ENCODE peak calls at places on chromosomes 2 and 18, in four cellular contexts. J, R, W and M are unnamed samples.

GRCh38 chr18:31835528-31836138 is 75.0 kb upstream of the SLC25A52 start:
- DNase-seq in R (no peak), J (no peak), W (no peak), M (no peak)

GRCh38 chr2:191620144-191620543 is 57.8 kb upstream of the NABP1 start:
- DNase-seq in J (no peak), R (no peak), W (no peak), M (no peak)

GRCh38 chr18:65725421-65726050 is 25.3 kb upstream of the CDH7 start:
- DNase-seq in W (no peak), R (no peak), J (no peak), M (peak)

GRCh38 chr2:64402876-64403275 is 51.1 kb upstream of the LGALSL start:
- DNase-seq in J (no peak), R (no peak), W (no peak), M (no peak)

GRCh38 chr2:147688252-147688651 is 156.6 kb upstream of the ACVR2A start:
- DNase-seq in W (no peak), J (no peak), R (no peak), M (no peak)

GRCh38 chr2:223787358-223787757 is 50.0 kb downstream of the AP1S3 start:
- DNase-seq in J (no peak), R (no peak), W (no peak), M (no peak)

GRCh38 chr2:161146996-161147395 is 13.2 kb upstream of the TANK start:
- DNase-seq in J (no peak), W (no peak), R (no peak), M (no peak)

GRCh38 chr2:163652741-163653140 is 83.1 kb downstream of the FIGN start:
- DNase-seq in R (no peak), J (no peak), W (no peak), M (no peak)

GRCh38 chr2:64052468-64053241 is 33.4 kb upstream of the VPS54 start:
- DNase-seq in J (no peak), W (no peak), R (no peak), M (no peak)

GRCh38 chr2:150282821-150283309 is 204.6 kb downstream of the RND3 start:
- DNase-seq in R (peak), J (no peak), W (no peak), M (no peak)

GRCh38 chr2:108932736-108933135 is 56.3 kb downstream of the EDAR start:
- DNase-seq in R (no peak), W (no peak), J (no peak), M (no peak)

GRCh38 chr2:238021327-238021726 is 39.5 kb upstream of the SCLY start:
- DNase-seq in W (no peak), R (no peak), J (no peak), M (no peak)

GRCh38 chr2:68235090-68235489 is 17.2 kb downstream of the PPP3R1 start:
- DNase-seq in R (no peak), W (no peak), J (no peak), M (no peak)

GRCh38 chr18:22194151-22194598 is 24.8 kb downstream of the GATA6 start:
- DNase-seq in R (no peak), J (no peak), W (peak), M (peak)

GRCh38 chr2:564471-565181 is 112.6 kb downstream of the TMEM18 start:
- DNase-seq in J (no peak), R (no peak), W (no peak), M (no peak)

GRCh38 chr2:156538083-156538504 is 101.9 kb downstream of the GPD2 start:
- DNase-seq in J (no peak), W (no peak), R (no peak), M (no peak)

GRCh38 chr2:156327835-156328401 is 4.6 kb downstream of the NR4A2 start:
- DNase-seq in J (no peak), R (no peak), W (no peak), M (no peak)

GRCh38 chr18:8397034-8397433 is 212.2 kb upstream of the RAB12 start:
- DNase-seq in W (no peak), R (no peak), J (no peak), M (no peak)

GRCh38 chr2:4340536-4340935 is 637.2 kb downstream of the DCDC2C start:
- DNase-seq in W (no peak), R (no peak), J (no peak), M (no peak)

GRCh38 chr18:54671291-54671881 is 80.3 kb downstream of the DYNAP start:
- DNase-seq in W (no peak), J (peak), R (no peak), M (no peak)

GRCh38 chr2:85181844-85182456 is 48.8 kb downstream of the TCF7L1 start:
- DNase-seq in R (no peak), J (no peak), W (no peak), M (no peak)
- H3K27ac ChIP-seq in R (no peak), J (no peak), W (no peak), M (no peak)

DNA sequence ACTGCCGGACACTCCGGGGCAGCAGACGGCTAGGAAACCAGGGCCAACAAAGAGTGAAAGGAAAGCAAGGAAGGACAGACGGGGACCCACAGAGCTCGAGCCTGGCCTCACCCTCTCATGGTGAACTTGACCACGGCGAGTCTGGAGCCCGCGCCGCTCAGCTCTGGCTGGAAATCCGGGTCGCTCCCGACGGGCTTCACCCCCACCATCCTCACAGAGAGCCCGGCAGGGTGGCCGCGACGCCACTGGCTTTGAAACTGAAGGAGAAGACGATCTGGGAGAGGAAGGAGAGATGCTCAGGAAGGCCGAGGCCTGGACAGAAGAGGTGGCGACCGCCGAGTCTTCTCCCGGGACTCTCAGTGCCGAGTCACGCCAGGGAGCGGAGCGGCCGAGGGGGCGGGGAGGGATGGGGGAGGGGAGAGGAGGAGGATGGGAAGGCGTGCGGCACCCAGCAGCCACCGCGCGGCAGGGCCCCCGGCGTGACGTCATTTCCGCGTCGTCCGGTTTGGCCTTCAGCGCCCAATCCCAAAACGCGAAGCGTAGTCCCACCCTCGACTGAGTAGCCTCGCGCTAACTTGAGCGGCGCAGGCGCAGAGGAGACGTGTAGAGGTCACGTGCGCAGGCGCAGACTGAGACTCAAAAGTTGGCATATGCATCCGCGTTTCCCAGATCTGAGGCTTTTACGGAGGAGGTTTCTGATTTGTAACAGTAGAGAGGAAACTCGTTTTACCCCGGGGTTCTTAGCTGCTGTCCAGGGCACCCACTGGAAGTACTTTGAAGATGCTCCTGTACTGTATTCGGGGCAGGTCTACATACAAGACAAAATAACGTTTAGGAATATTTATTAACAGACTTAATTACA is at the start of gene TXNL1:
- DNase-seq in J (peak), W (peak), R (peak), M (peak)
- TF ChIP-seq POLR2A in J (peak), W (peak), R (peak), M (peak)

GRCh38 chr2:100893753-100894530 is 74.0 kb downstream of the NPAS2 start:
- DNase-seq in R (no peak), J (peak), W (no peak), M (no peak)
- H3K27ac ChIP-seq in R (no peak), J (peak), W (no peak), M (no peak)

DNA sequence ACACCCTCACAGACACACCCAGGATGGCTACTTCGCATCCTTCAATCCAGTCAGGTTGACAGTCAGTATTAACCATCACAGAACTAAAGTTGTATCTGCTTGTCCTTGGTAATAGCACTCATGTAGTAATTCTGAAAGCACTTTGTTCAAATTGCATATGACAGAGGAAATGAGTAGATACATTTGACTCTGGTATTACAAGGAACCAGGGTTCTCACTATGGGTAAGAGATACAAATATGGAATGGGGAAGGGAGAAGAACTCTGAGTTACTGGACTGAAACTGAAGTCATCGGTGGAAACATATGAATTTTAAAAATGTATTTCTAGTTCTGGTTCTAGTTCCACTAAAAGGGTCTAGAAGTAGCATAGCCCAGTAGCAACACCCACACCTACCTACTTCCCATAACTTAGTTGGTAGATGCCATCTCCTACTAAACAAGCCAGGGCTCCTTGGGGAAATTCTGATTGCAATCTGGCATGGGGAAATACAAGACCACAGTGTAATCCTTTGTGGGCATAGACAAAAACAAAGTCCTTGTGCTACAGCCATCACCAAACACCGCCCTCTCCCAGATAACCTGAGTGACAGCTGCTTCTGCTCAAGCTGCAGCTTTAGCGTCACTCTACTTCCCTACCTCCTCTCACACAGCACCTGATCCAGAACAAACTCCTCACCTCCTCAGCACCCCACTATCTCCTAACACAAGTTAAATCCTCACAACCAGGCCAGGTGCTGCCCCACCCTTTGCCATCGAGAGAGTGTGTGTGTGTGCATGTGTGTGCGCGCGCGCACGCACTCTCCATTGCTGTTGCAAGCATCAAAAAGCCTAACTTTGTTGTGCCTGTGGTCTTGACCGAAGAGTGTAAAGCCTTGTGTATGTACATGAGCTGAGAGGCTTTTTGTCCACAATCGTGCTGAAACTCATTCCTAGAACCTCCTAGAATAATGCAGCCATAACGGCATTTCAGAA is 31.4 kb upstream of the CD226 start:
- DNase-seq in R (no peak), J (no peak), W (no peak), M (no peak)
- TF ChIP-seq POLR2A in R (no peak), J (no peak), W (no peak), M (no peak)

DNA sequence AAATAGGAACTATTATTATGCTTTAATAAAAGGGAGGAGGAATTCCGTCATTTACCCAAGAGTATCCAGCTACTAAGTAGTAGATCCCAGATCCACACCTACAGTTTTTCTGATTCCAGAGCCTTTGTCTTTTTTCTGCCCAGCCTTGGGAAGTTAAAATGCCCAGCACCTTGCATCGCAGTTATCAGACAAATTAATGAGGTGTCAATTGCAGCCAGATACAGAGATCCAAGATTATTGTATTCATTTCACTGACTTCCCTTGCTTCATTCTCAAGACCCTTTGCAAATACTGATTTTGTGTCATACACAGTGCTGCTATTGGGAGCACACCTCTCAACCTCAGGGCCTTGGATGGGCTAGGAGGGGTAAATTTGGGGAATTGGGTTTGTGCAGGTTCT is 1.1 kb downstream of the IL18R1 start:
- DNase-seq in J (no peak), W (no peak), R (no peak), M (no peak)
- H3K27ac ChIP-seq in J (no peak), W (peak), R (peak), M (peak)